ENCODE peak calls at places on chromosomes 7 and 10, in four cellular contexts. L is spleen, V is sigmoid colon, T is GM12878. E is an unnamed sample.

GRCh38 chr10:4704034-4704545 is 121.9 kb upstream of the AKR1E2 start:
- DNase-seq in L (no peak), V (no peak), T (no peak), E (no peak)

GRCh38 chr10:44906476-44906875 is 4.7 kb upstream of the TMEM72 start:
- DNase-seq in L (no peak), V (no peak), T (no peak), E (no peak)

GRCh38 chr7:36658603-36659516 is 65.4 kb downstream of the AOAH start:
- DNase-seq in L (no peak), V (no peak), T (no peak), E (peak)

GRCh38 chr7:131897790-131898165 is 341.4 kb upstream of the PODXL start:
- DNase-seq in L (no peak), V (no peak), T (no peak), E (no peak)

GRCh38 chr10:96833220-96834001 is 1.3 kb downstream of the LCOR start:
- DNase-seq in L (no peak), V (peak), T (no peak), E (no peak)

GRCh38 chr7:31192996-31193395 is 140.9 kb downstream of the ADCYAP1R1 start:
- DNase-seq in L (no peak), V (no peak), T (no peak), E (no peak)

GRCh38 chr7:158403013-158403821 is 184.4 kb downstream of the PTPRN2 start:
- DNase-seq in L (no peak), V (no peak), T (no peak), E (no peak)

GRCh38 chr7:103821105-103821504 is 168.4 kb downstream of the RELN start:
- DNase-seq in L (no peak), V (no peak), T (no peak), E (no peak)

GRCh38 chr7:147803625-147804024 is 786.9 kb upstream of the C7orf33 start:
- DNase-seq in L (no peak), V (no peak), T (no peak), E (no peak)

GRCh38 chr7:132777956-132778355 is 201.7 kb upstream of the PLXNA4 start:
- DNase-seq in L (no peak), V (no peak), T (no peak), E (no peak)

GRCh38 chr10:21334891-21335696 is 190.4 kb downstream of the SKIDA1 start:
- DNase-seq in L (peak), V (peak), T (no peak), E (no peak)

GRCh38 chr10:28137907-28138880 is 139.3 kb upstream of the ODAD2 start:
- DNase-seq in L (no peak), V (no peak), T (no peak), E (no peak)

GRCh38 chr10:114458955-114459354 is 54.7 kb upstream of the AFAP1L2 start:
- DNase-seq in L (peak), V (peak), T (no peak), E (no peak)

GRCh38 chr7:7966141-7966734 is 2.4 kb upstream of the GLCCI1 start:
- DNase-seq in L (no peak), V (no peak), T (no peak), E (no peak)

GRCh38 chr7:118846977-118847376 is 622.5 kb downstream of the ANKRD7 start:
- DNase-seq in L (no peak), V (no peak), T (no peak), E (no peak)

GRCh38 chr10:121860810-121861209 is 67.0 kb downstream of the ATE1 start:
- DNase-seq in L (no peak), V (no peak), T (no peak), E (no peak)

GRCh38 chr10:63614371-63614891 is 93.2 kb downstream of the REEP3 start:
- DNase-seq in L (no peak), V (no peak), T (no peak), E (no peak)

GRCh38 chr10:12709516-12709915 is 292.0 kb downstream of the CCDC3 start:
- DNase-seq in L (no peak), V (no peak), T (no peak), E (no peak)

GRCh38 chr10:22217842-22218241 is at the start of gene EBLN1:
- DNase-seq in L (no peak), V (no peak), T (no peak), E (no peak)

GRCh38 chr7:27115161-27116018 is 12.9 kb upstream of the HOXA2 start:
- DNase-seq in L (no peak), V (peak), T (no peak), E (peak)
- TF ChIP-seq POLR2AphosphoS5 in L (no peak), V (peak), T (no peak), E (no peak)

GRCh38 chr10:71476249-71477011 is 79.7 kb downstream of the CDH23 start:
- DNase-seq in L (peak), V (peak), T (no peak), E (no peak)
- TF ChIP-seq POLR2AphosphoS5 in L (peak), V (peak), T (no peak), E (no peak)

GRCh38 chr10:116742367-116743265 is at the start of gene HSPA12A:
- DNase-seq in L (peak), V (peak), T (no peak), E (no peak)
- TF ChIP-seq POLR2AphosphoS5 in L (peak), V (peak), T (no peak), E (no peak)

GRCh38 chr7:129110575-129111376 is 33.7 kb upstream of the TSPAN33 start:
- DNase-seq in L (no peak), V (no peak), T (no peak), E (no peak)
- TF ChIP-seq POLR2AphosphoS5 in L (no peak), V (no peak), T (no peak), E (no peak)

GRCh38 chr7:112084506-112084905 is 121.7 kb downstream of the DOCK4 start:
- DNase-seq in L (no peak), V (no peak), T (peak), E (no peak)
- TF ChIP-seq POLR2AphosphoS5 in L (no peak), V (no peak), T (no peak), E (no peak)

DNA sequence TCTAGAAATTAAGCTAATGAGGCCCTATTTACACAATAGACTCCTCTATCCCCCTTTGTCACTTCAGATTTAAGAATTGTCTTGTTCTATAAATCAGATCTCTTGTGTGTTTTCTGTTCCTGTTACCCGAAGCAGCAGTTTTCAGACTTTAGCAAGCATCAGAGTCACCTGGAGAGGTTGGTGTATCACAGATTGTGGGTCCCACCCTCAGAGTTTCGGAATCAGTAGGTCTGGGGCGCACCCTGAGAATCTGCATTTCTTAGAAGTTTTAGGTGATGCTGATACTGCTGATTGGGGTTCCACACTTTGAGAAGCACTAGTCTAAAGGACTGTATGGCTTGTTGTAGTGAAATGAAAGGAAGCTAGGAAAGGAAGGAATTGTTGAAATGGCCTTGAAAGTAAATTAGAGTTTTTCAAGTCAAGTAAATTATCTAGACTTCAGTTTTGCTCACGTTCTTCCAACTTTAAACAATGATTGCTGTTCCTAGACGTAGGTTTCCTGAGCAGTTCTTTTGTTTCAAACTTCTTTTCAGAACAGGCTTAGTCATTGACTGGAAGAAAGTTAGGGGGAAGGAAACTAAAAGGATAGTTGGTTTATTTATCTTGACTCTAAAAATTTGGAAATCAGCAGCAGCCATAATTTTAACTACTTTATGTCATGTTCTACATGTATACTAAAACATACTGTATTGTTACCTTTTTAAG is 15.7 kb downstream of the BPGM start:
- DNase-seq in L (no peak), V (no peak), T (no peak), E (no peak)
- TF ChIP-seq POLR2AphosphoS5 in L (no peak), V (no peak), T (no peak), E (no peak)

GRCh38 chr7:155848691-155849690 is 36.7 kb upstream of the SHH start:
- DNase-seq in L (no peak), V (peak), T (no peak), E (no peak)
- TF ChIP-seq POLR2AphosphoS5 in L (no peak), V (no peak), T (no peak), E (no peak)

DNA sequence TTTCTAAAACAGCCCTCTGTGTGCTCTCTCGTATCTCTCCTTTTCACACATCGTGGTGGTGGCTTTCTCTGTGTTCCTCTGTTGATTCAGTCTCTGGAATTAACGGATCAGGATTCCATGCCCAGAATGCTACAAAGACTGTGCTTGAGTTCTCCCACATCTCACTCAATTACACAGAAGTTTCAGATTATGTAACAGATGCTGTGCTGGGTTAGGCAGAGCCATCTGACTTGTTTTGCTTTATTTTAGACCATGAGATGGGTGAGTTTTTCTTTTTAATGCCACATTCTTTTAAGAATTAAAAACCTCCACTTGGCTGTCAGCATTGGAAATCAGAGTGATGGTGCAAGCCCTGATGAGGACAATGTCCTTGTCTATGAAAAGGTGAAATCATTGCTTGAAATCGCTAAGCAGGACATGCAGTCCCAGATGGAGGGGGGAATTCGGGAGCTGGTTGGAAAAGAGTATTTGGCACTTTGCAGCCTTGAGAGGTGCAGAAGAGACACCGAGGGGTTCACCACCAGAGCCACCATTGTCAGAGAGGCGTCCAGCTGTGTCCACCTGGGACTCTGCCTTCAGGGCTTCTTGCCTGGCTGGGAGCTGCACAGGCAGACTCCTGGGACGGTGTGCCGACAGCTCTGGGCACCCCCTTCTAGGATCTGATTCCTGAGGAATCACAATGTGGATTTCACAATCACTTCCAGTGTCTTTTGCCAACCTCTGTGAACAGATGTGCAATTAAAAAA is 80.4 kb downstream of the EGFR start:
- DNase-seq in L (no peak), V (no peak), T (no peak), E (no peak)
- TF ChIP-seq POLR2AphosphoS5 in L (no peak), V (no peak), T (no peak), E (no peak)

GRCh38 chr10:58951750-58952149 is 224.7 kb upstream of the PHYHIPL start:
- DNase-seq in L (no peak), V (no peak), T (no peak), E (no peak)

GRCh38 chr10:58952747-58953466 is 223.5 kb upstream of the PHYHIPL start:
- DNase-seq in L (no peak), V (no peak), T (peak), E (no peak)

GRCh38 chr10:58952162-58952561 is 224.3 kb upstream of the PHYHIPL start:
- DNase-seq in L (no peak), V (peak), T (no peak), E (no peak)

GRCh38 chr10:58955615-58956014 is 220.8 kb upstream of the PHYHIPL start:
- DNase-seq in L (no peak), V (no peak), T (no peak), E (no peak)

DNA sequence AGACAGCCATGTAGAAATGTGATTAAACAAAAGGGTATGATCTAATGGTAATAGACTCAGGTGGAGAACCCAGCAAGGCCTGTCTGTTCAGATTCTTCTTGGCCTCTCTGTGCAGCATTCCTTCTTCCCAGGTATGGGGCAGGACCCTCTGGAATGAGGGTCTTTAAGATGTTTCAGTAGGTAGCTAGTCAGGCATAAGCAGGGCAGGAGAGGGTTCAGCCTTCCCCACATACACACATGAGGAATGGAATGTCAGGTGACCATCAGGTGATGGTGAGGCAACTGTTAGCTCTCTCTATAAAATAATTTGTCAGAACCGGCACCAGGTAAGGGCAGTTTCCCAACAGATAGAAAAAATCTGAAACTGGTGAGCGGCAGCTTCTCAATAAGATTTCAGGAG is 222.3 kb upstream of the PHYHIPL start:
- DNase-seq in L (no peak), V (no peak), T (no peak), E (no peak)
- TF ChIP-seq POLR2AphosphoS5 in L (no peak), V (no peak), T (no peak), E (no peak)

E was measured in vagina.